ENCODE peak calls at places on chromosomes 2 and 18, in ten cellular contexts. One of them, this sample, is unnamed.

GRCh38 chr2:202771741-202772470 is 99.7 kb downstream of the ICA1L start:
- DNase-seq in AG09309: no peak
- DNase-seq in colonic mucosa: no peak
- DNase-seq in right lobe of liver: no peak
- DNase-seq in uterus: peak
- DNase-seq in DMS 273 treated with DMSO at 0.1 percent for 48 hours: no peak
- DNase-seq in CD4-positive, alpha-beta T cell: no peak
- DNase-seq in iPS-NIHi11: no peak
- DNase-seq in effector CD4-positive, alpha-beta T cell: no peak
- DNase-seq in AG09319: no peak
- DNase-seq in this sample: no peak

GRCh38 chr2:66443977-66444855 is 9.3 kb downstream of the MEIS1 start:
- DNase-seq in right lobe of liver: no peak
- DNase-seq in uterus: no peak
- DNase-seq in effector CD4-positive, alpha-beta T cell: no peak
- DNase-seq in DMS 273 treated with DMSO at 0.1 percent for 48 hours: no peak
- DNase-seq in AG09319: no peak
- DNase-seq in colonic mucosa: no peak
- DNase-seq in iPS-NIHi11: no peak
- DNase-seq in CD4-positive, alpha-beta T cell: no peak
- DNase-seq in AG09309: no peak
- DNase-seq in this sample: no peak

GRCh38 chr2:172995323-172996244 is 80.1 kb upstream of the MAP3K20 start:
- DNase-seq in colonic mucosa: no peak
- DNase-seq in DMS 273 treated with DMSO at 0.1 percent for 48 hours: no peak
- DNase-seq in AG09319: peak
- DNase-seq in CD4-positive, alpha-beta T cell: no peak
- DNase-seq in effector CD4-positive, alpha-beta T cell: no peak
- DNase-seq in AG09309: peak
- DNase-seq in iPS-NIHi11: peak
- DNase-seq in uterus: peak
- DNase-seq in right lobe of liver: peak
- DNase-seq in this sample: no peak

GRCh38 chr2:67733517-67733916 is 329.3 kb downstream of the C1D start:
- DNase-seq in iPS-NIHi11: peak
- DNase-seq in DMS 273 treated with DMSO at 0.1 percent for 48 hours: no peak
- DNase-seq in colonic mucosa: no peak
- DNase-seq in effector CD4-positive, alpha-beta T cell: no peak
- DNase-seq in AG09319: no peak
- DNase-seq in right lobe of liver: peak
- DNase-seq in CD4-positive, alpha-beta T cell: no peak
- DNase-seq in uterus: no peak
- DNase-seq in AG09309: no peak
- DNase-seq in this sample: no peak

GRCh38 chr18:48749768-48750167 is 201.0 kb downstream of the SMAD7 start:
- DNase-seq in right lobe of liver: peak
- DNase-seq in DMS 273 treated with DMSO at 0.1 percent for 48 hours: no peak
- DNase-seq in uterus: peak
- DNase-seq in iPS-NIHi11: no peak
- DNase-seq in AG09309: peak
- DNase-seq in colonic mucosa: no peak
- DNase-seq in CD4-positive, alpha-beta T cell: no peak
- DNase-seq in AG09319: peak
- DNase-seq in effector CD4-positive, alpha-beta T cell: no peak
- DNase-seq in this sample: no peak

GRCh38 chr2:74474899-74475298 is 2.4 kb upstream of the MRPL53 start:
- DNase-seq in iPS-NIHi11: peak
- DNase-seq in right lobe of liver: no peak
- DNase-seq in DMS 273 treated with DMSO at 0.1 percent for 48 hours: no peak
- DNase-seq in uterus: no peak
- DNase-seq in colonic mucosa: no peak
- DNase-seq in effector CD4-positive, alpha-beta T cell: no peak
- DNase-seq in CD4-positive, alpha-beta T cell: no peak
- DNase-seq in AG09309: no peak
- DNase-seq in AG09319: no peak
- DNase-seq in this sample: no peak

GRCh38 chr2:128314348-128315121 is 4.1 kb downstream of the HS6ST1 start:
- DNase-seq in effector CD4-positive, alpha-beta T cell: no peak
- DNase-seq in colonic mucosa: peak
- DNase-seq in CD4-positive, alpha-beta T cell: no peak
- DNase-seq in DMS 273 treated with DMSO at 0.1 percent for 48 hours: no peak
- DNase-seq in AG09319: no peak
- DNase-seq in right lobe of liver: no peak
- DNase-seq in AG09309: no peak
- DNase-seq in iPS-NIHi11: peak
- DNase-seq in uterus: no peak
- DNase-seq in this sample: no peak

GRCh38 chr2:207163815-207164747 is 1.7 kb downstream of the KLF7 start:
- DNase-seq in AG09309: no peak
- DNase-seq in DMS 273 treated with DMSO at 0.1 percent for 48 hours: no peak
- DNase-seq in right lobe of liver: peak
- DNase-seq in AG09319: no peak
- DNase-seq in uterus: peak
- DNase-seq in CD4-positive, alpha-beta T cell: no peak
- DNase-seq in iPS-NIHi11: no peak
- DNase-seq in effector CD4-positive, alpha-beta T cell: no peak
- DNase-seq in colonic mucosa: peak
- DNase-seq in this sample: no peak

GRCh38 chr18:7116832-7117389 is 686 bp downstream of the LAMA1 start:
- DNase-seq in right lobe of liver: no peak
- DNase-seq in AG09309: no peak
- DNase-seq in CD4-positive, alpha-beta T cell: no peak
- DNase-seq in DMS 273 treated with DMSO at 0.1 percent for 48 hours: no peak
- DNase-seq in colonic mucosa: no peak
- DNase-seq in effector CD4-positive, alpha-beta T cell: no peak
- DNase-seq in iPS-NIHi11: peak
- DNase-seq in uterus: no peak
- DNase-seq in AG09319: no peak
- DNase-seq in this sample: no peak

GRCh38 chr2:207241198-207241597 is 75.5 kb upstream of the KLF7 start:
- DNase-seq in CD4-positive, alpha-beta T cell: no peak
- DNase-seq in AG09309: no peak
- DNase-seq in effector CD4-positive, alpha-beta T cell: no peak
- DNase-seq in right lobe of liver: no peak
- DNase-seq in uterus: no peak
- DNase-seq in colonic mucosa: no peak
- DNase-seq in AG09319: no peak
- DNase-seq in DMS 273 treated with DMSO at 0.1 percent for 48 hours: no peak
- DNase-seq in iPS-NIHi11: no peak
- DNase-seq in this sample: no peak